ENCODE peak calls at places on chromosomes 13 and 19, in seven cellular contexts. One of them, this sample, is unnamed.
A peak's percentile ranks its signal among the peaks of the same experiment; 100 is the strongest.

GRCh38 chr19:58277748-58278147 is 1.0 kb upstream of the ZNF8 start:
- DNase-seq in tibial nerve: no peak
- DNase-seq in heart right ventricle: no peak
- DNase-seq in choroid plexus epithelial cell: no peak
- DNase-seq in right cardiac atrium: no peak
- DNase-seq in Jurkat, Clone E6-1: no peak
- DNase-seq in BJ: no peak
- DNase-seq in this sample: no peak

GRCh38 chr19:39558623-39559117 is 18.7 kb upstream of the EID2 start:
- DNase-seq in tibial nerve: no peak
- DNase-seq in heart right ventricle: no peak
- DNase-seq in choroid plexus epithelial cell: no peak
- DNase-seq in right cardiac atrium: no peak
- DNase-seq in Jurkat, Clone E6-1: no peak
- DNase-seq in BJ: no peak
- DNase-seq in this sample: no peak

GRCh38 chr13:38418286-38418685 is 68.6 kb downstream of the UFM1 start:
- DNase-seq in tibial nerve: no peak
- DNase-seq in heart right ventricle: no peak
- DNase-seq in choroid plexus epithelial cell: peak; percentile 23
- DNase-seq in right cardiac atrium: no peak
- DNase-seq in Jurkat, Clone E6-1: no peak
- DNase-seq in BJ: no peak
- DNase-seq in this sample: no peak

GRCh38 chr19:7691497-7691896 is 10.4 kb downstream of the FCER2 start:
- DNase-seq in tibial nerve: no peak
- DNase-seq in heart right ventricle: no peak
- DNase-seq in choroid plexus epithelial cell: no peak
- DNase-seq in right cardiac atrium: no peak
- DNase-seq in Jurkat, Clone E6-1: no peak
- DNase-seq in BJ: no peak
- DNase-seq in this sample: no peak

GRCh38 chr19:4379383-4380253 is 20.7 kb downstream of the SH3GL1 start:
- DNase-seq in tibial nerve: no peak
- DNase-seq in heart right ventricle: no peak
- DNase-seq in choroid plexus epithelial cell: peak; percentile 50
- DNase-seq in right cardiac atrium: peak; percentile 48
- DNase-seq in Jurkat, Clone E6-1: no peak
- DNase-seq in BJ: no peak
- DNase-seq in this sample: peak; percentile 65

GRCh38 chr19:3968556-3969434 is 2.1 kb downstream of the DAPK3 start:
- DNase-seq in tibial nerve: peak; percentile 86
- DNase-seq in heart right ventricle: peak; percentile 96
- DNase-seq in choroid plexus epithelial cell: peak; percentile 100
- DNase-seq in right cardiac atrium: peak; percentile 92
- DNase-seq in Jurkat, Clone E6-1: peak; percentile 14
- DNase-seq in BJ: peak; percentile 98
- DNase-seq in this sample: peak; percentile 97

GRCh38 chr19:42111811-42112210 is 20.4 kb downstream of the POU2F2 start:
- DNase-seq in tibial nerve: no peak
- DNase-seq in heart right ventricle: no peak
- DNase-seq in choroid plexus epithelial cell: peak; percentile 47
- DNase-seq in right cardiac atrium: no peak
- DNase-seq in Jurkat, Clone E6-1: no peak
- DNase-seq in BJ: no peak
- DNase-seq in this sample: no peak

GRCh38 chr19:36198116-36198515 is 16.3 kb downstream of the ZNF565 start:
- DNase-seq in tibial nerve: no peak
- DNase-seq in heart right ventricle: no peak
- DNase-seq in choroid plexus epithelial cell: no peak
- DNase-seq in right cardiac atrium: no peak
- DNase-seq in Jurkat, Clone E6-1: no peak
- DNase-seq in BJ: no peak
- DNase-seq in this sample: no peak

GRCh38 chr13:98480915-98481510 is 95.9 kb downstream of the STK24 start:
- DNase-seq in tibial nerve: no peak
- DNase-seq in heart right ventricle: no peak
- DNase-seq in choroid plexus epithelial cell: peak; percentile 77
- DNase-seq in right cardiac atrium: no peak
- DNase-seq in Jurkat, Clone E6-1: no peak
- DNase-seq in BJ: no peak
- DNase-seq in this sample: no peak

GRCh38 chr13:39616087-39616694 is 13.2 kb upstream of the LHFPL6 start:
- DNase-seq in tibial nerve: peak; percentile 53
- DNase-seq in heart right ventricle: peak; percentile 70
- DNase-seq in choroid plexus epithelial cell: peak; percentile 88
- DNase-seq in right cardiac atrium: peak; percentile 24
- DNase-seq in Jurkat, Clone E6-1: peak; percentile 53
- DNase-seq in BJ: no peak
- DNase-seq in this sample: no peak

GRCh38 chr13:59441596-59442280 is 722.0 kb downstream of the DIAPH3 start:
- DNase-seq in tibial nerve: no peak
- DNase-seq in heart right ventricle: no peak
- DNase-seq in choroid plexus epithelial cell: no peak
- DNase-seq in right cardiac atrium: no peak
- DNase-seq in Jurkat, Clone E6-1: no peak
- DNase-seq in BJ: no peak
- DNase-seq in this sample: no peak

GRCh38 chr19:12937243-12938053 is 961 bp upstream of the CALR start:
- DNase-seq in tibial nerve: peak; percentile 59
- DNase-seq in heart right ventricle: no peak
- DNase-seq in choroid plexus epithelial cell: no peak
- DNase-seq in right cardiac atrium: no peak
- DNase-seq in Jurkat, Clone E6-1: peak; percentile 97
- DNase-seq in BJ: no peak
- DNase-seq in this sample: no peak

GRCh38 chr19:45505151-45505995 is 1.9 kb upstream of the VASP start:
- DNase-seq in tibial nerve: no peak
- DNase-seq in heart right ventricle: no peak
- DNase-seq in choroid plexus epithelial cell: peak; percentile 61
- DNase-seq in right cardiac atrium: no peak
- DNase-seq in Jurkat, Clone E6-1: no peak
- DNase-seq in BJ: no peak
- DNase-seq in this sample: no peak

GRCh38 chr13:61277088-61277487 is 138.6 kb downstream of the PCDH20 start:
- DNase-seq in tibial nerve: no peak
- DNase-seq in heart right ventricle: no peak
- DNase-seq in choroid plexus epithelial cell: no peak
- DNase-seq in right cardiac atrium: no peak
- DNase-seq in Jurkat, Clone E6-1: no peak
- DNase-seq in BJ: no peak
- DNase-seq in this sample: no peak

GRCh38 chr13:45341799-45342584 is 1.0 kb upstream of the TPT1 start:
- DNase-seq in tibial nerve: peak; percentile 45
- DNase-seq in heart right ventricle: no peak
- DNase-seq in choroid plexus epithelial cell: peak; percentile 52
- DNase-seq in right cardiac atrium: peak; percentile 55
- DNase-seq in Jurkat, Clone E6-1: no peak
- DNase-seq in BJ: no peak
- DNase-seq in this sample: no peak

GRCh38 chr19:46904114-46905060 is 43.6 kb downstream of the ARHGAP35 start:
- DNase-seq in tibial nerve: no peak
- DNase-seq in heart right ventricle: peak; percentile 41
- DNase-seq in choroid plexus epithelial cell: peak; percentile 68
- DNase-seq in right cardiac atrium: peak; percentile 49
- DNase-seq in Jurkat, Clone E6-1: no peak
- DNase-seq in BJ: peak; percentile 82
- DNase-seq in this sample: no peak

DNA sequence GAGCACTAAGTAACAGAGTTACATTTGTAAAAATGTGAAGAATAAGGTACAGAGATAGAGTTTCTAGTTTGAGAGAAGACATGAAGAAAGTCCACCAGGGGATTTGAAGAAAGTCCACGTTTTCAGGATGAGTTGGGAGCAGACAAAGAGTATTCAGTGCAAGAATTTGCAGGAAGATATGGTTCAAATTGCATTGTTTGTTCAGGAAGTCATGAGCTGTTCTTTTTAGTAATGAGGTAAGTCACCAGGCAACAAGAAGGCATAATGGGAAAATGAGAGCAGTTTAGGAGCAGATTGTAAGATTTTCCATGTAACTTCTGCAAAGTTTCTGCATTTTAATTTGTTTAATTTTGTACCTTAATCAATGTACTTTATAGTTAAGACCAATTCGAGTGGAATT is 618.0 kb downstream of the DACH1 start:
- DNase-seq in tibial nerve: no peak
- DNase-seq in heart right ventricle: no peak
- DNase-seq in choroid plexus epithelial cell: no peak
- DNase-seq in right cardiac atrium: no peak
- DNase-seq in Jurkat, Clone E6-1: no peak
- DNase-seq in BJ: no peak
- DNase-seq in this sample: no peak
- H3K4me3 ChIP-seq in tibial nerve: no peak overlapping the region
- H3K4me3 ChIP-seq in heart right ventricle: no peak overlapping the region
- H3K4me3 ChIP-seq in choroid plexus epithelial cell: no peak overlapping the region
- H3K4me3 ChIP-seq in right cardiac atrium: no peak overlapping the region
- H3K4me3 ChIP-seq in Jurkat, Clone E6-1: no peak overlapping the region
- H3K4me3 ChIP-seq in BJ: no peak overlapping the region
- H3K4me3 ChIP-seq in this sample: no peak overlapping the region

GRCh38 chr19:18948075-18948975 is 7.3 kb upstream of the HOMER3 start:
- DNase-seq in tibial nerve: no peak
- DNase-seq in heart right ventricle: no peak
- DNase-seq in choroid plexus epithelial cell: no peak
- DNase-seq in right cardiac atrium: no peak
- DNase-seq in Jurkat, Clone E6-1: no peak
- DNase-seq in BJ: no peak
- DNase-seq in this sample: no peak
- H3K4me3 ChIP-seq in tibial nerve: no peak overlapping the region
- H3K4me3 ChIP-seq in heart right ventricle: no peak overlapping the region
- H3K4me3 ChIP-seq in choroid plexus epithelial cell: no peak overlapping the region
- H3K4me3 ChIP-seq in right cardiac atrium: no peak overlapping the region
- H3K4me3 ChIP-seq in Jurkat, Clone E6-1: no peak overlapping the region
- H3K4me3 ChIP-seq in BJ: no peak overlapping the region
- H3K4me3 ChIP-seq in this sample: no peak overlapping the region

GRCh38 chr19:16825312-16826168 is 3.7 kb upstream of the SIN3B start:
- DNase-seq in tibial nerve: peak; percentile 73
- DNase-seq in heart right ventricle: peak; percentile 70
- DNase-seq in choroid plexus epithelial cell: peak; percentile 85
- DNase-seq in right cardiac atrium: peak; percentile 64
- DNase-seq in Jurkat, Clone E6-1: no peak
- DNase-seq in BJ: no peak
- DNase-seq in this sample: peak; percentile 52

GRCh38 chr19:16821081-16821480 is 8.1 kb upstream of the SIN3B start:
- DNase-seq in tibial nerve: no peak
- DNase-seq in heart right ventricle: no peak
- DNase-seq in choroid plexus epithelial cell: no peak
- DNase-seq in right cardiac atrium: no peak
- DNase-seq in Jurkat, Clone E6-1: no peak
- DNase-seq in BJ: no peak
- DNase-seq in this sample: no peak

GRCh38 chr19:16828990-16829821 is at the start of gene SIN3B:
- DNase-seq in tibial nerve: peak; percentile 71
- DNase-seq in heart right ventricle: peak; percentile 82
- DNase-seq in choroid plexus epithelial cell: peak; percentile 92
- DNase-seq in right cardiac atrium: peak; percentile 81
- DNase-seq in Jurkat, Clone E6-1: peak; percentile 84
- DNase-seq in BJ: peak; percentile 42
- DNase-seq in this sample: peak; percentile 48

GRCh38 chr19:16822648-16823047 is 6.5 kb upstream of the SIN3B start:
- DNase-seq in tibial nerve: no peak
- DNase-seq in heart right ventricle: no peak
- DNase-seq in choroid plexus epithelial cell: no peak
- DNase-seq in right cardiac atrium: no peak
- DNase-seq in Jurkat, Clone E6-1: no peak
- DNase-seq in BJ: no peak
- DNase-seq in this sample: no peak

GRCh38 chr19:16824658-16825311 is 4.4 kb upstream of the SIN3B start:
- DNase-seq in tibial nerve: no peak
- DNase-seq in heart right ventricle: no peak
- DNase-seq in choroid plexus epithelial cell: peak; percentile 41
- DNase-seq in right cardiac atrium: no peak
- DNase-seq in Jurkat, Clone E6-1: no peak
- DNase-seq in BJ: peak; percentile 31
- DNase-seq in this sample: no peak
- H3K4me3 ChIP-seq in tibial nerve: peak overlapping the region; percentile 53
- H3K4me3 ChIP-seq in heart right ventricle: peak overlapping the region; percentile 34
- H3K4me3 ChIP-seq in choroid plexus epithelial cell: peak overlapping the region; percentile 52
- H3K4me3 ChIP-seq in right cardiac atrium: peak overlapping the region; percentile 61
- H3K4me3 ChIP-seq in Jurkat, Clone E6-1: no peak overlapping the region
- H3K4me3 ChIP-seq in BJ: peak overlapping the region; percentile 45
- H3K4me3 ChIP-seq in this sample: peak overlapping the region; percentile 43

DNA sequence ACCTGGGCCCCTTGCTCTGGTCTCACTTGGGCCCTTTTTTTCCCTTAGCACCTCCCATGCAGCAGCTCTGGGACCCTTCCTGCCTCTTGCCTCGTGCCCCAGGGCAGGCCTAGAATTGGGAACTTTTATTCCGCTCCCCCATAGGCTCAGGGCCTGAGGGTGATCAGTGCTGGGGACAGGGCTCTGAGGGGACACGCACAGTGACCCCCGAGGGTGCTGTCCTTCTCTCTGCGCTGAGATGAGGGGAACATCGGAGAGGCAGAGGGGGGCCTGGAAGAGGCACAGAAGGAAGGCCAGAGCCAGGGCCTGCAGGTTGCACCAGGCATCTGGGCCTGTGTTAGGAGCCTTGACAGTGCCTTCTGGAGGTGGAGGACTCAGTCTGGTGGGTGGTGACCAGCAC is 10.8 kb downstream of the EPN1 start:
- DNase-seq in tibial nerve: no peak
- DNase-seq in heart right ventricle: no peak
- DNase-seq in choroid plexus epithelial cell: no peak
- DNase-seq in right cardiac atrium: no peak
- DNase-seq in Jurkat, Clone E6-1: no peak
- DNase-seq in BJ: no peak
- DNase-seq in this sample: no peak
- H3K4me3 ChIP-seq in tibial nerve: no peak overlapping the region
- H3K4me3 ChIP-seq in heart right ventricle: no peak overlapping the region
- H3K4me3 ChIP-seq in choroid plexus epithelial cell: no peak overlapping the region
- H3K4me3 ChIP-seq in right cardiac atrium: no peak overlapping the region
- H3K4me3 ChIP-seq in Jurkat, Clone E6-1: no peak overlapping the region
- H3K4me3 ChIP-seq in BJ: no peak overlapping the region
- H3K4me3 ChIP-seq in this sample: no peak overlapping the region

DNA sequence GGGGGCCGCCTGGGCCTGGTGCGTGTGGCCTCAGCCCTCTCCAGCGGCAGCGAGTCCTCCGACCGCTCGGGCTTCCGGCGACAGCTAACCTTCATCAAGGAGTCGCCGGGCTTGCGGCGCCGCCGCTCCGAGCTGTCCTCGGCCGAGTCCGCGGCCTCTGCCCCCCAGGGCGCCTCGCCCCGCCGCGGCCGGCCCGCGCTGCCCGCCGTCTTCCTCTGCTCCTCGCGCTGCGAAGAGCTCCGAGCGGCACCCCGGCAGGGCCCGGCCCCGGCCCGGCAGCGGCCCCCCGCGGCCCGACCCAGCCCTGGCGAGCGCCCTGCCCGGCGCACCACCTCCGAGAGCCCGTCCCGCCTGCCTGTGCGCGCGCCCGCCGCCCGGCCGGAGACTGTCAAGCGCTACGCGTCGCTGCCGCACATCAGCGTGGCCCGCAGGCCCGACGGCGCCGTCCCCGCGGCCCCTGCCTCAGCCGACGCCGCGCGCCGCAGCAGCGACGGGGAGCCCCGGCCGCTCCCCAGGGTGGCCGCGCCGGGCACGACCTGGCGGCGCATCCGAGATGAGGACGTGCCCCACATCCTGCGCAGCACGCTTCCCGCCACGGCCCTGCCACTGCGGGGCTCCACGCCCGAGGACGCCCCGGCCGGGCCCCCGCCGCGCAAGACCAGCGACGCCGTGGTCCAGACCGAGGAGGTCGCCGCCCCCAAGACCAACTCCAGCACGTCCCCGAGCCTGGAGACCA is 9.6 kb downstream of the C19orf25 start:
- DNase-seq in tibial nerve: no peak
- DNase-seq in heart right ventricle: no peak
- DNase-seq in choroid plexus epithelial cell: no peak
- DNase-seq in right cardiac atrium: peak; percentile 15
- DNase-seq in Jurkat, Clone E6-1: no peak
- DNase-seq in BJ: no peak
- DNase-seq in this sample: no peak
- H3K4me3 ChIP-seq in tibial nerve: peak overlapping the region; percentile 50
- H3K4me3 ChIP-seq in heart right ventricle: peak overlapping the region; percentile 53
- H3K4me3 ChIP-seq in choroid plexus epithelial cell: no peak overlapping the region
- H3K4me3 ChIP-seq in right cardiac atrium: peak overlapping the region; percentile 41
- H3K4me3 ChIP-seq in Jurkat, Clone E6-1: no peak overlapping the region
- H3K4me3 ChIP-seq in BJ: peak overlapping the region; percentile 35
- H3K4me3 ChIP-seq in this sample: peak overlapping the region; percentile 32

This sample was measured in skeletal muscle cell.